ENCODE peak calls at places on chromosomes 6 and 20, in seven cellular contexts. One of them, this sample, is unnamed. For H3K4me1, the result is how much of the 10 kb centered on the place peaks cover.

GRCh38 chr6:134093007-134093573 is 40.7 kb upstream of the SLC2A12 start:
- DNase-seq in heart right ventricle: no peak
- DNase-seq in thoracic aorta: no peak
- DNase-seq in mucosa of descending colon: no peak
- DNase-seq in OCI-LY7: peak
- DNase-seq in hepatocyte: no peak
- DNase-seq in left ventricle myocardium inferior: no peak
- DNase-seq in this sample: peak

GRCh38 chr6:82144007-82144851 is 103.3 kb downstream of the IBTK start:
- DNase-seq in left ventricle myocardium inferior: no peak
- DNase-seq in heart right ventricle: no peak
- DNase-seq in hepatocyte: peak
- DNase-seq in mucosa of descending colon: no peak
- DNase-seq in OCI-LY7: no peak
- DNase-seq in thoracic aorta: peak
- DNase-seq in this sample: peak

GRCh38 chr20:1911536-1911935 is 16.3 kb downstream of the SIRPA start:
- DNase-seq in heart right ventricle: no peak
- DNase-seq in left ventricle myocardium inferior: no peak
- DNase-seq in hepatocyte: no peak
- DNase-seq in mucosa of descending colon: no peak
- DNase-seq in OCI-LY7: no peak
- DNase-seq in thoracic aorta: no peak
- DNase-seq in this sample: no peak

GRCh38 chr6:27216874-27217273 is 30.6 kb upstream of the PRSS16 start:
- DNase-seq in heart right ventricle: no peak
- DNase-seq in thoracic aorta: no peak
- DNase-seq in mucosa of descending colon: no peak
- DNase-seq in left ventricle myocardium inferior: no peak
- DNase-seq in OCI-LY7: no peak
- DNase-seq in hepatocyte: no peak
- DNase-seq in this sample: no peak

GRCh38 chr6:99514089-99514488 is 1.1 kb downstream of the USP45 start:
- DNase-seq in OCI-LY7: no peak
- DNase-seq in heart right ventricle: no peak
- DNase-seq in left ventricle myocardium inferior: no peak
- DNase-seq in mucosa of descending colon: no peak
- DNase-seq in hepatocyte: no peak
- DNase-seq in thoracic aorta: no peak
- DNase-seq in this sample: no peak

GRCh38 chr6:112015725-112016124 is 38.2 kb upstream of the CCN6 start:
- DNase-seq in OCI-LY7: no peak
- DNase-seq in heart right ventricle: no peak
- DNase-seq in hepatocyte: no peak
- DNase-seq in thoracic aorta: no peak
- DNase-seq in mucosa of descending colon: no peak
- DNase-seq in left ventricle myocardium inferior: no peak
- DNase-seq in this sample: peak

GRCh38 chr20:8060977-8061376 is 41.4 kb upstream of the TMX4 start:
- DNase-seq in mucosa of descending colon: no peak
- DNase-seq in left ventricle myocardium inferior: no peak
- DNase-seq in hepatocyte: no peak
- DNase-seq in OCI-LY7: no peak
- DNase-seq in thoracic aorta: no peak
- DNase-seq in heart right ventricle: no peak
- DNase-seq in this sample: no peak

GRCh38 chr20:37627767-37628130 is 66.1 kb upstream of the CTNNBL1 start:
- DNase-seq in left ventricle myocardium inferior: no peak
- DNase-seq in thoracic aorta: no peak
- DNase-seq in hepatocyte: no peak
- DNase-seq in mucosa of descending colon: no peak
- DNase-seq in OCI-LY7: no peak
- DNase-seq in heart right ventricle: no peak
- DNase-seq in this sample: peak

GRCh38 chr6:13769655-13770053 is 44.7 kb downstream of the MCUR1 start:
- DNase-seq in heart right ventricle: peak
- DNase-seq in hepatocyte: no peak
- DNase-seq in left ventricle myocardium inferior: no peak
- DNase-seq in OCI-LY7: no peak
- DNase-seq in mucosa of descending colon: no peak
- DNase-seq in thoracic aorta: no peak
- DNase-seq in this sample: no peak

GRCh38 chr6:148611213-148611612 is 135.6 kb upstream of the UST start:
- DNase-seq in heart right ventricle: peak
- DNase-seq in mucosa of descending colon: no peak
- DNase-seq in OCI-LY7: no peak
- DNase-seq in left ventricle myocardium inferior: peak
- DNase-seq in hepatocyte: peak
- DNase-seq in thoracic aorta: peak
- DNase-seq in this sample: peak

GRCh38 chr6:9002833-9003232 is 567.5 kb upstream of the SLC35B3 start:
- DNase-seq in mucosa of descending colon: no peak
- DNase-seq in heart right ventricle: no peak
- DNase-seq in OCI-LY7: no peak
- DNase-seq in hepatocyte: no peak
- DNase-seq in left ventricle myocardium inferior: no peak
- DNase-seq in thoracic aorta: no peak
- DNase-seq in this sample: no peak

GRCh38 chr6:52969297-52969696 is 25.8 kb downstream of the GSTA4 start:
- DNase-seq in mucosa of descending colon: no peak
- DNase-seq in hepatocyte: no peak
- DNase-seq in heart right ventricle: no peak
- DNase-seq in thoracic aorta: no peak
- DNase-seq in left ventricle myocardium inferior: no peak
- DNase-seq in OCI-LY7: no peak
- DNase-seq in this sample: no peak

GRCh38 chr6:83442752-83443151 is 11.9 kb upstream of the ME1 start:
- DNase-seq in hepatocyte: peak
- DNase-seq in OCI-LY7: no peak
- DNase-seq in left ventricle myocardium inferior: no peak
- DNase-seq in mucosa of descending colon: no peak
- DNase-seq in thoracic aorta: no peak
- DNase-seq in heart right ventricle: no peak
- DNase-seq in this sample: no peak

GRCh38 chr6:62746968-62747367 is 460.9 kb upstream of the KHDRBS2 start:
- DNase-seq in hepatocyte: no peak
- DNase-seq in mucosa of descending colon: no peak
- DNase-seq in thoracic aorta: no peak
- DNase-seq in heart right ventricle: no peak
- DNase-seq in OCI-LY7: no peak
- DNase-seq in left ventricle myocardium inferior: no peak
- DNase-seq in this sample: no peak

GRCh38 chr20:16701296-16701695 is 28.5 kb upstream of the SNRPB2 start:
- DNase-seq in OCI-LY7: peak
- DNase-seq in heart right ventricle: no peak
- DNase-seq in thoracic aorta: no peak
- DNase-seq in hepatocyte: no peak
- DNase-seq in mucosa of descending colon: no peak
- DNase-seq in left ventricle myocardium inferior: no peak
- DNase-seq in this sample: peak

GRCh38 chr20:50919567-50919966 is 11.7 kb downstream of the ADNP start:
- DNase-seq in hepatocyte: peak
- DNase-seq in OCI-LY7: no peak
- DNase-seq in heart right ventricle: no peak
- DNase-seq in left ventricle myocardium inferior: no peak
- DNase-seq in thoracic aorta: peak
- DNase-seq in mucosa of descending colon: no peak
- DNase-seq in this sample: peak

GRCh38 chr6:100877851-100878250 is 3.3 kb downstream of the ASCC3 start:
- DNase-seq in OCI-LY7: no peak
- DNase-seq in heart right ventricle: no peak
- DNase-seq in hepatocyte: no peak
- DNase-seq in left ventricle myocardium inferior: no peak
- DNase-seq in mucosa of descending colon: no peak
- DNase-seq in thoracic aorta: no peak
- DNase-seq in this sample: no peak

GRCh38 chr6:143804835-143805239 is 38.3 kb upstream of the LTV1 start:
- DNase-seq in heart right ventricle: no peak
- DNase-seq in hepatocyte: no peak
- DNase-seq in left ventricle myocardium inferior: no peak
- DNase-seq in mucosa of descending colon: no peak
- DNase-seq in thoracic aorta: no peak
- DNase-seq in OCI-LY7: no peak
- DNase-seq in this sample: no peak

GRCh38 chr6:122184260-122184934 is 215.1 kb upstream of the HSF2 start:
- DNase-seq in thoracic aorta: no peak
- DNase-seq in heart right ventricle: no peak
- DNase-seq in hepatocyte: peak
- DNase-seq in left ventricle myocardium inferior: no peak
- DNase-seq in OCI-LY7: no peak
- DNase-seq in mucosa of descending colon: no peak
- DNase-seq in this sample: peak

DNA sequence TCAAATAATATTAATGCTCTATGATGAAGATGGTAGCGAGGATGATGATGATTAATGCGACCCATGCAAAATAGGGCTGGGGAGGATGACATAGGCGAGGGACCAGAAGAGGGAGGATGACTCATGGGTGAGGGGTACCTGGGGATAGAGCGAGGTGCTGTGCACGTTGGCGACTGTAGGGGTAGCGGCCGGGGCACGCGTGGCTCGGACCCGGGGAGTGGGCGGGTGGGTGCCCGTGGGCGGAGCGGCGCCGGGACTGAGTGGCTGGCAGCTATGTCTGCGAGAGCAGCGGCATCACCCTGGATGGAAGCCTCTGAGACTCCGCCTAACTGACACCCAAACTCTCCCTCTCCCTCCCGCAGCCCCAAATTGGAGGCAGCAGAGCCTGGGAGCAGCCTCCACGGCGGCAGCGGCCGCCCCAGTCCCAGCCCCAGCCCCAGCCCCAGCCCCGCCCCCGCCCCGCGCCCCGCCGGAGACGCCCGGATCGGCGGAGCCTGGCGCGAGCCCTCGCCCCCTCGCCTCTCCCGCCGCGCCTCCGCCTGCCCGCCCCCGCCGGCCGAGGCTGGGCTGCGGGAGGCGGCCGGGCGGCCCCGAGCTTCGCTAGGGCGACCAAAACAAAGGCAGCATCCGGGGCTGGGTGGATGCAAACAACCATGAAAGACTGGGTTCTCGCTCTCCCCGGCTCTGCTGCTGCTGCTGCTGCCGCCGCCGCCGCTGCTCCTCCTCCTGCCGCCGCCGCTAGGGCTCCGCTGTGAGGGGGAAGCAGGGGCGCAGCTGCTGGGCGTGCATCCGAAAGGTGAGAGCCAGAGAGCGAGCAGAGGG is at the start of gene RIMS1:
- DNase-seq in mucosa of descending colon: no peak
- DNase-seq in OCI-LY7: no peak
- DNase-seq in left ventricle myocardium inferior: no peak
- DNase-seq in hepatocyte: peak
- DNase-seq in thoracic aorta: no peak
- DNase-seq in heart right ventricle: peak
- DNase-seq in this sample: no peak
- TF ChIP-seq CTCF in mucosa of descending colon: no peak
- TF ChIP-seq CTCF in OCI-LY7: no peak
- TF ChIP-seq CTCF in left ventricle myocardium inferior: peak
- TF ChIP-seq CTCF in hepatocyte: peak
- TF ChIP-seq CTCF in thoracic aorta: peak
- TF ChIP-seq CTCF in heart right ventricle: no peak
- TF ChIP-seq CTCF in this sample: no peak

DNA sequence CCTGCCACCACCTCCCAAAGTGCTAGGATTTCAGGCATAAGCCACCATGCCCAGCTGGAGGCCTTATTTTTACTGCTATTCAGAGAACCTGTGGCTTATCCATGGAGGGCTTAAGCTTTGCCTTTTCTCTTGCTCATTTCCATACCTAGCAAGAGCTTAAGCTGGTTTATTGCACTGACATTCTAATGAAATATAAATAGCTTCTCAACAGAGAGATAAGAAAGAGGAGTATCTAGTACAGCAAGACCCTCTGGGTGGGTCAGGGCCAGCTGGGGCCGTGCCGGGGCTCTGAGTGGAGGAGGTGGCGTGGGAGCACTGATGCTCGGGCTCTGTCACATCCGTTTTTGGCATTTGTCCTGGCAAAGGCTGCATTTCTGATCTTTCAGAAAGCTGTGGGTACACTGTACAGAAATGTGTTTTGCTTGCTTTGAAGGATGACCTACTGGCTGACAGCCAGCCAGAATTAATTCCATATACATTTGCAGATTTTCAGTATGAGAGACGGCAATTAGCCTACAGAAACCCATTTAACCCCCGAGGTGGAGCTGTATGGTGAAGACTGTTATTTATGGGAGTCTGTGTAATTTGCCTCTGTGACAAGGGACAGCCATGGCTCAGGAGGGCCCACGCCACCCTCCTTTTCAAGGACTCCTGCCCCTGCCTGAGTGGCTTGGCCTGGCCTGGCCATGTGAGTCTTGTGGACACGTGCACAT is 181.6 kb upstream of the AKAP12 start:
- DNase-seq in hepatocyte: no peak
- DNase-seq in mucosa of descending colon: no peak
- DNase-seq in left ventricle myocardium inferior: peak
- DNase-seq in heart right ventricle: peak
- DNase-seq in OCI-LY7: no peak
- DNase-seq in thoracic aorta: no peak
- DNase-seq in this sample: no peak
- H3K4me1 ChIP-seq in hepatocyte: under half
- H3K4me1 ChIP-seq in mucosa of descending colon: under half
- H3K4me1 ChIP-seq in left ventricle myocardium inferior: under half
- H3K4me1 ChIP-seq in heart right ventricle: under half
- H3K4me1 ChIP-seq in OCI-LY7: under half
- H3K4me1 ChIP-seq in thoracic aorta: under half
- H3K4me1 ChIP-seq in this sample: under half

GRCh38 chr6:6006428-6007310 is at the start of gene NRN1:
- DNase-seq in OCI-LY7: peak
- DNase-seq in thoracic aorta: no peak
- DNase-seq in heart right ventricle: no peak
- DNase-seq in left ventricle myocardium inferior: no peak
- DNase-seq in mucosa of descending colon: no peak
- DNase-seq in hepatocyte: no peak
- DNase-seq in this sample: no peak

GRCh38 chr6:6005467-6006427 is 978 bp downstream of the NRN1 start:
- DNase-seq in left ventricle myocardium inferior: no peak
- DNase-seq in thoracic aorta: no peak
- DNase-seq in OCI-LY7: no peak
- DNase-seq in hepatocyte: no peak
- DNase-seq in heart right ventricle: no peak
- DNase-seq in mucosa of descending colon: no peak
- DNase-seq in this sample: no peak

GRCh38 chr6:6007311-6008113 is 787 bp upstream of the NRN1 start:
- DNase-seq in heart right ventricle: peak
- DNase-seq in OCI-LY7: peak
- DNase-seq in hepatocyte: no peak
- DNase-seq in mucosa of descending colon: no peak
- DNase-seq in thoracic aorta: no peak
- DNase-seq in left ventricle myocardium inferior: no peak
- DNase-seq in this sample: no peak

GRCh38 chr6:6008114-6008647 is 1.5 kb upstream of the NRN1 start:
- DNase-seq in thoracic aorta: no peak
- DNase-seq in left ventricle myocardium inferior: no peak
- DNase-seq in hepatocyte: no peak
- DNase-seq in mucosa of descending colon: no peak
- DNase-seq in heart right ventricle: no peak
- DNase-seq in OCI-LY7: no peak
- DNase-seq in this sample: no peak

GRCh38 chr6:6008648-6009421 is 2.1 kb upstream of the NRN1 start:
- DNase-seq in heart right ventricle: peak
- DNase-seq in OCI-LY7: peak
- DNase-seq in left ventricle myocardium inferior: peak
- DNase-seq in hepatocyte: peak
- DNase-seq in mucosa of descending colon: peak
- DNase-seq in thoracic aorta: no peak
- DNase-seq in this sample: peak
- TF ChIP-seq CTCF in heart right ventricle: no peak
- TF ChIP-seq CTCF in OCI-LY7: no peak
- TF ChIP-seq CTCF in left ventricle myocardium inferior: no peak
- TF ChIP-seq CTCF in hepatocyte: no peak
- TF ChIP-seq CTCF in mucosa of descending colon: no peak
- TF ChIP-seq CTCF in thoracic aorta: no peak
- TF ChIP-seq CTCF in this sample: no peak

GRCh38 chr6:43076928-43077809 is 1.1 kb downstream of the PTK7 start:
- DNase-seq in left ventricle myocardium inferior: no peak
- DNase-seq in hepatocyte: peak
- DNase-seq in OCI-LY7: peak
- DNase-seq in thoracic aorta: no peak
- DNase-seq in heart right ventricle: no peak
- DNase-seq in mucosa of descending colon: peak
- DNase-seq in this sample: peak
- H3K4me1 ChIP-seq in left ventricle myocardium inferior: under half
- H3K4me1 ChIP-seq in hepatocyte: under half
- H3K4me1 ChIP-seq in OCI-LY7: under half
- H3K4me1 ChIP-seq in thoracic aorta: under half
- H3K4me1 ChIP-seq in heart right ventricle: under half
- H3K4me1 ChIP-seq in mucosa of descending colon: under half
- H3K4me1 ChIP-seq in this sample: under half

This sample was measured in PC-3.